ENCODE peak calls at places on chromosomes 3 and 15, in six cellular contexts. T, Z, C, D, S and U are unnamed samples.

GRCh38 chr15:92683511-92683834 is 27.9 kb upstream of the FAM174B start:
- DNase-seq in T (no peak), Z (no peak), C (no peak), D (peak; percentile 50), S (no peak), U (no peak)

GRCh38 chr15:27865926-27866325 is 233.2 kb downstream of the OCA2 start:
- DNase-seq in T (no peak), Z (no peak), C (no peak), D (no peak), S (no peak), U (no peak)

GRCh38 chr3:127822166-127822835 is at the start of gene MGLL:
- DNase-seq in T (no peak), Z (peak; percentile 35), C (peak; percentile 48), D (no peak), S (no peak), U (no peak)

GRCh38 chr15:96440978-96441377 is 110.5 kb downstream of the NR2F2 start:
- DNase-seq in T (no peak), Z (no peak), C (no peak), D (no peak), S (no peak), U (no peak)

GRCh38 chr3:179706233-179706632 is 53.4 kb downstream of the USP13 start:
- DNase-seq in T (no peak), Z (peak; percentile 9), C (no peak), D (peak; percentile 39), S (no peak), U (no peak)

GRCh38 chr3:60147249-60147648 is 1097.4 kb upstream of the CFAP20DC start:
- DNase-seq in T (no peak), Z (no peak), C (no peak), D (no peak), S (no peak), U (no peak)

GRCh38 chr3:142275856-142276255 is 50.5 kb upstream of the GK5 start:
- DNase-seq in T (no peak), Z (peak; percentile 82), C (no peak), D (no peak), S (no peak), U (no peak)

GRCh38 chr3:15359677-15360397 is 27.5 kb upstream of the SH3BP5 start:
- DNase-seq in T (no peak), Z (no peak), C (no peak), D (no peak), S (no peak), U (no peak)

GRCh38 chr3:145243875-145244274 is 917.1 kb downstream of the PLOD2 start:
- DNase-seq in T (no peak), Z (peak; percentile 1), C (no peak), D (no peak), S (no peak), U (no peak)

GRCh38 chr15:40303576-40303975 is 4.2 kb downstream of the PLCB2 start:
- DNase-seq in T (no peak), Z (no peak), C (no peak), D (no peak), S (no peak), U (no peak)
- TF ChIP-seq CTCF in T (no peak), Z (no peak), C (no peak), D (no peak), S (no peak), U (no peak)

GRCh38 chr3:126703512-126704493 is at the start of gene CHCHD6:
- DNase-seq in T (peak; percentile 97), Z (peak; percentile 94), C (peak; percentile 99), D (peak; percentile 93), S (peak; percentile 95), U (peak; percentile 85)
- TF ChIP-seq CTCF in T (peak; percentile 20), Z (peak; percentile 56), C (peak; percentile 22), D (peak; percentile 60), S (peak; percentile 53), U (no peak)

DNA sequence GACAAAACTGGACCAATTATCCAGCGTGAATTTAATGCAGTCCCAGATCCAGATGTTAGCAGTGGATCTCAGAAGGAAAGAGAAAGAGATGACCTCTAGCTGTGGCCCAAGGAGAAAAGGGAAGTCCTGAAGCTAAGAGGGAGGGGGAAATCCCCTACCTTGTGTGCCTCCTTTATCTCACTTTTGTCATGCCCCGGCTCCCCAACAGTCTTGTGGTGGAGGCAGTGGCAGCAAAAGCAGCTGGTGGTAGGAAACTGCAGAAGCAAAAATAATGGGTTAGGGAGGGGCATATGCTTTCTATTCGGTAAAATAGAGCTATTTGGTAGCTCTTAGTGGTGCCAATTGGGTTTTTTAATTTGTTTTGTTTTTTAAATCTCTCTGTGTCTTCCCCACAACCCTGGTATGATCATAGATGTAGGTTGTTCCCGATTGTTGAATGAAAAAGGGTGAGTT is 56.5 kb downstream of the MCTP2 start:
- DNase-seq in T (peak; percentile 58), Z (no peak), C (peak; percentile 45), D (no peak), S (no peak), U (no peak)
- TF ChIP-seq CTCF in T (peak; percentile 7), Z (no peak), C (peak; percentile 4), D (no peak), S (no peak), U (no peak)

GRCh38 chr3:23712656-23713559 is 92.8 kb upstream of the UBE2E1 start:
- DNase-seq in T (no peak), Z (peak; percentile 86), C (no peak), D (no peak), S (peak; percentile 23), U (no peak)
- TF ChIP-seq CTCF in T (no peak), Z (peak; percentile 18), C (no peak), D (peak; percentile 24), S (peak; percentile 10), U (peak; percentile 54)

DNA sequence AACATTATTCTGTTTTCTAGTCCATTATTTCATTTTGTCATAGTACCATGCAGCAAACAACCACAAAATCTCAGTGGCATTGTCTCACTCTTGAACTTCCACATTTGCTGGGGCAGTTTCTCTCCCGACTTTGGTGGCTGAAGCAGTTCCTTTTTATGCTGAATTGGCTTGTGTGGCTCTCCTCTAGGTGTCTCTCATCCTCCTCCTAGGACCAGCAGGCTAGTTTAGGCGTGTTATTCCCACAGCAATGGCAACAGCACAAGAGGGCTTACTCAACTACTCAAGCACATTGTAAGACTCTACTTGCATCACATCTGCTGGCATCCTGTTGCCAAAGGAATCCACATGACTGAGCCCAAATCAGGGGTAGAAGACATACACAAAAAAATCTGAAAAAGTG is 201.8 kb upstream of the KCNH8 start:
- DNase-seq in T (no peak), Z (no peak), C (no peak), D (peak; percentile 1), S (no peak), U (no peak)
- TF ChIP-seq CTCF in T (no peak), Z (no peak), C (no peak), D (no peak), S (no peak), U (no peak)

DNA sequence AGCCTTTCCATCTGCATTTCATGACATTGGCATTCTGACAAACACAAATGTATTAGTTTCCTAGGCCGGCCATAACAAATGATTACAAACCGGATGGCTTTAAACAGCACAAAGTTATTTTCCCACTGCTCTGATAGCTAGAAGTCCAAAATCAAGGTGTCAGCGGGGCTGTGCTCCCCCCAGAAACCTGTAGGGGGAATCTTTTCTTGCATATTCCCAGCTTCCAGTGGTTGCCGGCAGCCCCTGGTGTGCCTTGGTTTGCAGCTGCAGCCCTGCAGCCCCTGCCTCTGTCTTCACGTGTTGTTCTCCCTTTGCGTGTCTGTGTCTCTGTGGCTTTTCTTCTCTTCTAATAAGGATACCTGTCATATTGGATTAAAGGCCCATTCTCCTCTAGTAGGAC is 79.0 kb upstream of the CDV3 start:
- DNase-seq in T (no peak), Z (no peak), C (no peak), D (peak; percentile 65), S (no peak), U (no peak)
- TF ChIP-seq CTCF in T (peak; percentile 35), Z (peak; percentile 67), C (peak; percentile 27), D (peak; percentile 70), S (no peak), U (no peak)

GRCh38 chr3:18124501-18124900 is 300.6 kb downstream of the SATB1 start:
- DNase-seq in T (no peak), Z (peak; percentile 75), C (no peak), D (no peak), S (no peak), U (no peak)
- TF ChIP-seq CTCF in T (no peak), Z (no peak), C (no peak), D (no peak), S (no peak), U (no peak)